ENCODE peak calls at places on chromosome 13, in ten cellular contexts. G is IMR-90, V is testis, J is endodermal cell, C is neural progenitor cell, S is left ventricle myocardium inferior, U is right lobe of liver, Z is upper lobe of right lung, Y is OCI-LY7, A is mucosa of descending colon. O is an unnamed sample.
A peak's percentile ranks its signal among the peaks of the same experiment; 100 is the strongest.

GRCh38 chr13:36862722-36863121 is 43.7 kb downstream of the RFXAP start:
- DNase-seq in G (no peak), V (no peak), J (no peak), C (no peak), S (no peak), U (no peak), Z (no peak), Y (no peak), A (no peak), O (no peak)

GRCh38 chr13:107284168-107284567 is 716.2 kb upstream of the ARGLU1 start:
- DNase-seq in G (peak; percentile 59), V (no peak), J (no peak), C (no peak), S (no peak), U (no peak), Z (no peak), Y (no peak), A (no peak), O (no peak)

GRCh38 chr13:43046259-43046658 is 22.9 kb downstream of the DNAJC15 start:
- DNase-seq in G (no peak), V (no peak), J (no peak), C (no peak), S (no peak), U (no peak), Z (no peak), Y (no peak), A (no peak), O (no peak)

GRCh38 chr13:73482556-73482955 is 423.8 kb downstream of the KLF5 start:
- DNase-seq in G (no peak), V (no peak), J (no peak), C (no peak), S (no peak), U (no peak), Z (no peak), Y (no peak), A (no peak), O (no peak)

GRCh38 chr13:61470801-61471200 is 55.2 kb upstream of the PCDH20 start:
- DNase-seq in G (no peak), V (no peak), J (no peak), C (no peak), S (no peak), U (no peak), Z (no peak), Y (no peak), A (no peak), O (no peak)

GRCh38 chr13:73782781-73783180 is 351.4 kb downstream of the KLF12 start:
- DNase-seq in G (peak; percentile 78), V (no peak), J (no peak), C (peak; percentile 7), S (no peak), U (no peak), Z (no peak), Y (no peak), A (no peak), O (no peak)

GRCh38 chr13:91359566-91359965 is 12.1 kb downstream of the MIR17HG start:
- DNase-seq in G (no peak), V (no peak), J (no peak), C (no peak), S (no peak), U (no peak), Z (no peak), Y (peak; percentile 61), A (no peak), O (no peak)

GRCh38 chr13:105655046-105655445 is 880.4 kb downstream of the EFNB2 start:
- DNase-seq in G (peak; percentile 74), V (no peak), J (no peak), C (no peak), S (no peak), U (no peak), Z (no peak), Y (no peak), A (no peak), O (no peak)

GRCh38 chr13:79659161-79659560 is 178.2 kb downstream of the NDFIP2 start:
- DNase-seq in G (no peak), V (no peak), J (no peak), C (peak; percentile 73), S (peak; percentile 47), U (no peak), Z (no peak), Y (no peak), A (no peak), O (no peak)

GRCh38 chr13:99237981-99238662 is 20.1 kb downstream of the GPR18 start:
- DNase-seq in G (no peak), V (no peak), J (no peak), C (no peak), S (no peak), U (no peak), Z (no peak), Y (no peak), A (no peak), O (no peak)

GRCh38 chr13:20719783-20720182 is 16.3 kb downstream of the IL17D start:
- DNase-seq in G (no peak), V (no peak), J (no peak), C (no peak), S (no peak), U (no peak), Z (no peak), Y (no peak), A (no peak), O (no peak)

GRCh38 chr13:73578251-73578875 is 519.6 kb downstream of the KLF5 start:
- DNase-seq in G (peak; percentile 42), V (peak; percentile 24), J (no peak), C (no peak), S (no peak), U (no peak), Z (no peak), Y (no peak), A (no peak), O (no peak)

GRCh38 chr13:110322126-110322827 is 15.2 kb downstream of the COL4A2 start:
- DNase-seq in G (no peak), V (no peak), J (no peak), C (no peak), S (no peak), U (no peak), Z (no peak), Y (no peak), A (no peak), O (no peak)

GRCh38 chr13:110318920-110319319 is 11.8 kb downstream of the COL4A2 start:
- DNase-seq in G (no peak), V (no peak), J (no peak), C (no peak), S (no peak), U (no peak), Z (no peak), Y (no peak), A (no peak), O (no peak)

GRCh38 chr13:110319397-110319773 is 12.3 kb downstream of the COL4A2 start:
- DNase-seq in G (no peak), V (no peak), J (peak; percentile 43), C (no peak), S (no peak), U (no peak), Z (no peak), Y (no peak), A (no peak), O (no peak)

GRCh38 chr13:110319774-110320509 is 12.9 kb downstream of the COL4A2 start:
- DNase-seq in G (peak; percentile 86), V (no peak), J (peak; percentile 55), C (no peak), S (no peak), U (no peak), Z (no peak), Y (no peak), A (no peak), O (peak; percentile 72)

GRCh38 chr13:110320645-110321044 is 13.6 kb downstream of the COL4A2 start:
- DNase-seq in G (no peak), V (no peak), J (no peak), C (no peak), S (no peak), U (no peak), Z (no peak), Y (no peak), A (no peak), O (no peak)
- H3K4me1 ChIP-seq in G (peaks cover 31% of the 10 kb centered on the region), V (no peaks in the 10 kb centered on the region), J (peaks cover 20% of the 10 kb centered on the region), C (peaks cover 7% of the 10 kb centered on the region), S (peaks cover 100% of the 10 kb centered on the region), U (no peaks in the 10 kb centered on the region), Z (peaks cover 54% of the 10 kb centered on the region), Y (no peaks in the 10 kb centered on the region), A (no peaks in the 10 kb centered on the region), O (peaks cover 33% of the 10 kb centered on the region)

DNA sequence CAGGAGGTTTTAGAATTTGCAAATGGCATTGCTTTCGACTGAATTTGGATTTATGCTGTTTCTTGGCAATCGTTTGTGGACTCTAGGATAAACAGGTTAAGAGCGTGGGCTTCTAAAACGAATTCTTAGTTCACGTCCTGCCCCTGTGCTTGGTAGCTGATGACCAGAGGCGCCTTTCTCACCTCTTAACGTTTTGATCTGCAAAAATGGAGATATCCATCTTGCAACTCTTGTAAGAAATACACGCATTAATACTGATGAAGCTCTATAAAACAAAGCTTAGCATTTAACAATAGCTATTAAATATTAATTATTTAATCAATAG is 577 bp upstream of the KATNAL1 start:
- DNase-seq in G (no peak), V (no peak), J (no peak), C (no peak), S (no peak), U (no peak), Z (no peak), Y (peak; percentile 34), A (no peak), O (no peak)
- H3K4me1 ChIP-seq in G (peaks cover 7% of the 10 kb centered on the region), V (peaks cover 3% of the 10 kb centered on the region), J (no peaks in the 10 kb centered on the region), C (peaks cover 8% of the 10 kb centered on the region), S (peaks cover 82% of the 10 kb centered on the region), U (no peaks in the 10 kb centered on the region), Z (peaks cover 20% of the 10 kb centered on the region), Y (peaks cover 72% of the 10 kb centered on the region), A (no peaks in the 10 kb centered on the region), O (peaks cover 6% of the 10 kb centered on the region)

GRCh38 chr13:97225533-97225932 is 3.4 kb downstream of the MBNL2 start:
- DNase-seq in G (no peak), V (no peak), J (no peak), C (no peak), S (no peak), U (no peak), Z (no peak), Y (peak; percentile 37), A (no peak), O (no peak)
- H3K4me1 ChIP-seq in G (peaks cover 18% of the 10 kb centered on the region), V (peaks cover 30% of the 10 kb centered on the region), J (peaks cover 12% of the 10 kb centered on the region), C (peaks cover 27% of the 10 kb centered on the region), S (peaks cover 85% of the 10 kb centered on the region), U (no peaks in the 10 kb centered on the region), Z (peaks cover 57% of the 10 kb centered on the region), Y (peaks cover 39% of the 10 kb centered on the region), A (peaks cover 37% of the 10 kb centered on the region), O (peaks cover 58% of the 10 kb centered on the region)

DNA sequence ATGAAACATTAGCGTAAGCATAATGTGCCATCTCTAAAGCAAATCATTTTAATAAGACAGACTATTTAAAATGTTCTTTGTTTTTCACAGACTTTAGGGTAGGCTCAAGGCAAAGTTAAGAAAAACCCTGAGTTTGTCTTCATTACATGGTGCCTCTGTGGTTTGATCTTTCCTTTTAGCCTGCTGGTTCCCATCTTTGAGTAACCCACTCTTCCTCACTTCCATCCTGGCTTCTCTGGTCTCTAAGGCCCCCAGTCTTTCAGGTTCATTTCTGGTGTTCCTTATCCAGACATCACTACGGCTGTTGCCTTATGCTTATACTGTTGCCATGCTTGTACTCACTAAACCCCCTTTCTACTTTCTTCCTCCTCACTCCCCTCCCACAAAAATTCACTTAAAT is 38.4 kb downstream of the DACH1 start:
- DNase-seq in G (no peak), V (no peak), J (no peak), C (no peak), S (no peak), U (no peak), Z (no peak), Y (no peak), A (no peak), O (no peak)
- H3K4me1 ChIP-seq in G (no peaks in the 10 kb centered on the region), V (no peaks in the 10 kb centered on the region), J (peaks cover 8% of the 10 kb centered on the region), C (peaks cover 48% of the 10 kb centered on the region), S (no peaks in the 10 kb centered on the region), U (no peaks in the 10 kb centered on the region), Z (no peaks in the 10 kb centered on the region), Y (no peaks in the 10 kb centered on the region), A (no peaks in the 10 kb centered on the region), O (no peaks in the 10 kb centered on the region)

GRCh38 chr13:112692586-112692985 is 2.7 kb downstream of the ATP11A start:
- DNase-seq in G (no peak), V (no peak), J (no peak), C (no peak), S (no peak), U (no peak), Z (no peak), Y (no peak), A (no peak), O (no peak)
- H3K4me1 ChIP-seq in G (peaks cover 14% of the 10 kb centered on the region), V (peaks cover 44% of the 10 kb centered on the region), J (peaks cover 16% of the 10 kb centered on the region), C (peaks cover 40% of the 10 kb centered on the region), S (peaks cover 81% of the 10 kb centered on the region), U (no peaks in the 10 kb centered on the region), Z (peaks cover 40% of the 10 kb centered on the region), Y (peaks cover 24% of the 10 kb centered on the region), A (peaks cover 20% of the 10 kb centered on the region), O (peaks cover 48% of the 10 kb centered on the region)

O was measured in body of pancreas.